ENCODE peak calls at places on chromosome 12, in ten cellular contexts. X, O, W, K, J, Z, E, C, Y and P are unnamed samples.

GRCh38 chr12:6963016-6963731 is 7.3 kb downstream of the PHB2 start:
- DNase-seq in X (no peak), O (peak; percentile 96), W (peak; percentile 90), K (no peak), J (no peak), Z (peak; percentile 99), E (peak; percentile 96), C (peak; percentile 89), Y (no peak), P (peak; percentile 75)

GRCh38 chr12:7716391-7716790 is 5.2 kb downstream of the DPPA3 start:
- DNase-seq in X (no peak), O (no peak), W (no peak), K (no peak), J (peak; percentile 38), Z (no peak), E (no peak), C (peak; percentile 19), Y (no peak), P (no peak)

GRCh38 chr12:87117516-87117915 is 861.3 kb upstream of the MGAT4C start:
- DNase-seq in X (no peak), O (no peak), W (no peak), K (no peak), J (no peak), Z (no peak), E (no peak), C (no peak), Y (no peak), P (no peak)

GRCh38 chr12:117863004-117863709 is 105.6 kb downstream of the KSR2 start:
- DNase-seq in X (peak; percentile 16), O (no peak), W (no peak), K (no peak), J (no peak), Z (no peak), E (no peak), C (no peak), Y (no peak), P (no peak)

GRCh38 chr12:68809190-68810026 is 1.4 kb downstream of the MDM2 start:
- DNase-seq in X (peak; percentile 22), O (no peak), W (no peak), K (no peak), J (no peak), Z (no peak), E (no peak), C (no peak), Y (no peak), P (no peak)

GRCh38 chr12:54052745-54053624 is 650 bp upstream of the HOXC4 start:
- DNase-seq in X (no peak), O (peak; percentile 67), W (no peak), K (no peak), J (no peak), Z (peak; percentile 73), E (no peak), C (no peak), Y (no peak), P (no peak)

GRCh38 chr12:114789276-114789675 is 105.3 kb upstream of the TBX3 start:
- DNase-seq in X (no peak), O (no peak), W (no peak), K (no peak), J (no peak), Z (no peak), E (no peak), C (no peak), Y (no peak), P (no peak)

GRCh38 chr12:81221681-81222080 is 143.8 kb downstream of the ACSS3 start:
- DNase-seq in X (peak; percentile 24), O (no peak), W (no peak), K (no peak), J (no peak), Z (no peak), E (no peak), C (no peak), Y (no peak), P (no peak)

GRCh38 chr12:109999983-110000505 is 814 bp downstream of the ANKRD13A start:
- DNase-seq in X (peak; percentile 57), O (no peak), W (peak; percentile 79), K (peak; percentile 43), J (no peak), Z (peak; percentile 76), E (no peak), C (no peak), Y (no peak), P (no peak)

GRCh38 chr12:56631790-56632700 is 1.9 kb upstream of the BAZ2A start:
- DNase-seq in X (peak; percentile 31), O (peak; percentile 92), W (peak; percentile 91), K (peak; percentile 50), J (peak; percentile 50), Z (peak; percentile 90), E (peak; percentile 91), C (no peak), Y (peak; percentile 30), P (no peak)

GRCh38 chr12:57815177-57816000 is 3.1 kb downstream of the AVIL start:
- DNase-seq in X (no peak), O (peak; percentile 89), W (no peak), K (no peak), J (no peak), Z (peak; percentile 92), E (no peak), C (no peak), Y (no peak), P (no peak)

GRCh38 chr12:52216807-52217206 is 16.2 kb upstream of the KRT7 start:
- DNase-seq in X (no peak), O (no peak), W (peak; percentile 78), K (peak; percentile 35), J (no peak), Z (peak; percentile 45), E (no peak), C (no peak), Y (no peak), P (no peak)
- TF ChIP-seq CTCF in X (no peak), O (no peak), W (no peak), K (no peak), J (no peak), Z (no peak), E (no peak), C (peak; percentile 8), Y (no peak), P (no peak)

GRCh38 chr12:1591543-1591942 is 2.8 kb downstream of the FBXL14 start:
- DNase-seq in X (peak; percentile 58), O (no peak), W (no peak), K (no peak), J (no peak), Z (no peak), E (no peak), C (no peak), Y (peak; percentile 59), P (no peak)

GRCh38 chr12:1590083-1590979 is 4.0 kb downstream of the FBXL14 start:
- DNase-seq in X (peak; percentile 90), O (peak; percentile 85), W (no peak), K (no peak), J (no peak), Z (peak; percentile 90), E (peak; percentile 65), C (no peak), Y (peak; percentile 63), P (no peak)

GRCh38 chr12:1588574-1588944 is 5.8 kb downstream of the FBXL14 start:
- DNase-seq in X (no peak), O (no peak), W (no peak), K (no peak), J (no peak), Z (no peak), E (no peak), C (no peak), Y (no peak), P (no peak)

GRCh38 chr12:1591029-1591428 is 3.4 kb downstream of the FBXL14 start:
- DNase-seq in X (peak; percentile 45), O (no peak), W (no peak), K (peak; percentile 51), J (peak; percentile 63), Z (no peak), E (peak; percentile 63), C (no peak), Y (no peak), P (peak; percentile 38)

DNA sequence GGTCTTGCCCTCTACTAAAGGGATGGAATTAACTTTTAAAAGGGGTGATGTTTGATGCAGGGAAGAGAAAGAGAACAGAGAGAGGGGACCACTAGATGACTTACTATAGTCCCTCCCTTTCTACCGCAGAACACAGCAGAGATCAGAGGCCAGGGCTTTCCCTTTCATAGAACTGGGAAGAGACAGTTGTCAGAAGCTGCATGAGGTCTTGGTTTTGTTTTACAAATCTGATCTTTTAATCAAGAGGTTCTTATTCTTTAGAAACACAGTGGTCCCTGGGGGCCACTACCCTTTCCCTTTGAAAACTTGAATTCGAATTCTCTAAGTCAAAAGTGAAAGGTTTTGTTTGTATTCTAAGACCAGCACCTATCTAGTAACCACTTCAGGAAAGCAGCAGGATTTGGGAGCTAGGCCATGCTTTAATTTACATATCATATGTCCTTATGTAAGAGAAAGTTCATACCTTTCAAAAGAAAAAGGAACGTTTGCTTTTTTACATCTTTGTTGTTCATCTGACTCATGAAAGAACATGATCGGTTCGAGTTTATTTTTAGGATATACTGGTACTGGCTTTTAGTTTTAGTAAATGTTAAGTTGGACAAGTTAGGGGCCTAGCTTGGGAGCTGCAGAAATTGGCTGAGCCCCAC is 6.3 kb downstream of the FBXL14 start:
- DNase-seq in X (no peak), O (no peak), W (no peak), K (no peak), J (no peak), Z (no peak), E (no peak), C (no peak), Y (peak; percentile 54), P (no peak)
- H3K9ac ChIP-seq in X (no peak overlapping the region), O (no peak overlapping the region), W (no peak overlapping the region), K (no peak overlapping the region), J (no peak overlapping the region), Z (no peak overlapping the region), E (peak overlapping the region; percentile 38), C (no peak overlapping the region), Y (no peak overlapping the region), P (no peak overlapping the region)

DNA sequence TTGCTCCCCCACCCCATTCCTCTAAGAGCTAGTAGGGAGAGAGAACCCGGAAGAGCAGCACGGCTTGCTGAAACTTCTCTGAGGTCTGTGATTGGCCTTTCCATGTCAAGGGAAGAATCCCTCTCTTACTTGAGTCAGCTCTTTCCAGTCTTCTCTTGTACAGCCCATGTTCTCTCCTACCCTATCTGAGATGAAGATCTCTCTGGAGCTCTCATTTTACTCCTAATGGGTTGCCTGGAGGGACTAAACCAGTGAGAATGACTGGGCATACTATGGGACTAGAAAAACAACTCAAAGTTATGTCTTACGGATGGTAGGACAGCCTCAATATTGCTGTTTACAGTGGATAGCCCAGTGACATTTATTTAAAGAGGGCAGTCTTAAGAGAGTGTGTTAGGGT is 16.7 kb downstream of the ETV6 start:
- DNase-seq in X (no peak), O (no peak), W (no peak), K (no peak), J (no peak), Z (peak; percentile 49), E (no peak), C (no peak), Y (no peak), P (no peak)
- TF ChIP-seq CTCF in X (no peak), O (no peak), W (no peak), K (no peak), J (no peak), Z (no peak), E (no peak), C (no peak), Y (no peak), P (no peak)

DNA sequence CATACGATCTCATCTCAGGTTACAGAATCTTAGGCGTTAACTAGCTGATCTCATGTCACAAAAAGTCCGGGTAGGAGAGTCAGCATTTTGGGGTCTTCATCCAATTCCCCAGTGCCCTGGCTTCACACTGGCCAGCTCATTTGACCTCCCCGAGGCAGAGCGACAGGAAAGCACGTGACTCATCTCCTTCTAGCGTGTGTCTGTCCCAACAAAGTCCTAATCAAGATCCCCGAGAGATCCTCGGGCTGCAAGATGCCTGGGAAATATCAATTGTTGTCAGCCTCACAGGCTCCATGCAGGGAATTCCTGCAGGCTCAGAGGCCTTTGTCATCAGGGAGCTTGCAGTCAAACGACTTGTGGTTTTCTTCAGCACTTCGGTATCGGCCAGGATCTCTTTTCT is 57.5 kb downstream of the ZNF664 start:
- DNase-seq in X (peak; percentile 87), O (peak; percentile 36), W (no peak), K (peak; percentile 33), J (no peak), Z (peak; percentile 73), E (no peak), C (no peak), Y (peak; percentile 88), P (no peak)
- H3K9ac ChIP-seq in X (no peak overlapping the region), O (no peak overlapping the region), W (no peak overlapping the region), K (no peak overlapping the region), J (no peak overlapping the region), Z (no peak overlapping the region), E (no peak overlapping the region), C (no peak overlapping the region), Y (no peak overlapping the region), P (no peak overlapping the region)